ENCODE peak calls at places on chromosome 14, in five cellular contexts. One of them, this sample, is unnamed.

GRCh38 chr14:81402123-81402495 is 2.0 kb upstream of the STON2 start:
- DNase-seq in astrocyte: peak; percentile 74
- DNase-seq in stimulated activated CD8-positive, alpha-beta memory T cell treated with anti-CD3 and anti-CD28 coated beads, Interleukin-12 subunit alpha, Interleukin-12 subunit beta, amount 100 ng/mL, for 1 hour: no peak
- DNase-seq in naive thymus-derived CD4-positive, alpha-beta T cell: no peak
- DNase-seq in GM20000: no peak
- DNase-seq in this sample: no peak

GRCh38 chr14:100540926-100541620 is 46.1 kb downstream of the BEGAIN start:
- DNase-seq in astrocyte: no peak
- DNase-seq in stimulated activated CD8-positive, alpha-beta memory T cell treated with anti-CD3 and anti-CD28 coated beads, Interleukin-12 subunit alpha, Interleukin-12 subunit beta, amount 100 ng/mL, for 1 hour: no peak
- DNase-seq in naive thymus-derived CD4-positive, alpha-beta T cell: no peak
- DNase-seq in GM20000: no peak
- DNase-seq in this sample: no peak

GRCh38 chr14:99465288-99465687 is 15.4 kb downstream of the SETD3 start:
- DNase-seq in astrocyte: no peak
- DNase-seq in stimulated activated CD8-positive, alpha-beta memory T cell treated with anti-CD3 and anti-CD28 coated beads, Interleukin-12 subunit alpha, Interleukin-12 subunit beta, amount 100 ng/mL, for 1 hour: no peak
- DNase-seq in naive thymus-derived CD4-positive, alpha-beta T cell: no peak
- DNase-seq in GM20000: no peak
- DNase-seq in this sample: no peak

GRCh38 chr14:22871962-22872832 is 657 bp downstream of the LRP10 start:
- DNase-seq in astrocyte: peak; percentile 78
- DNase-seq in stimulated activated CD8-positive, alpha-beta memory T cell treated with anti-CD3 and anti-CD28 coated beads, Interleukin-12 subunit alpha, Interleukin-12 subunit beta, amount 100 ng/mL, for 1 hour: peak; percentile 62
- DNase-seq in naive thymus-derived CD4-positive, alpha-beta T cell: peak; percentile 56
- DNase-seq in GM20000: peak; percentile 85
- DNase-seq in this sample: peak; percentile 78

GRCh38 chr14:99479903-99480855 is 480 bp downstream of the SETD3 start:
- DNase-seq in astrocyte: peak; percentile 65
- DNase-seq in stimulated activated CD8-positive, alpha-beta memory T cell treated with anti-CD3 and anti-CD28 coated beads, Interleukin-12 subunit alpha, Interleukin-12 subunit beta, amount 100 ng/mL, for 1 hour: no peak
- DNase-seq in naive thymus-derived CD4-positive, alpha-beta T cell: peak; percentile 29
- DNase-seq in GM20000: peak; percentile 43
- DNase-seq in this sample: peak; percentile 8

GRCh38 chr14:105258846-105259245 is 10.5 kb downstream of the BTBD6 start:
- DNase-seq in astrocyte: peak; percentile 26
- DNase-seq in stimulated activated CD8-positive, alpha-beta memory T cell treated with anti-CD3 and anti-CD28 coated beads, Interleukin-12 subunit alpha, Interleukin-12 subunit beta, amount 100 ng/mL, for 1 hour: no peak
- DNase-seq in naive thymus-derived CD4-positive, alpha-beta T cell: no peak
- DNase-seq in GM20000: no peak
- DNase-seq in this sample: no peak

GRCh38 chr14:22268875-22269274 is 320.1 kb downstream of the DAD1 start:
- DNase-seq in astrocyte: peak; percentile 54
- DNase-seq in stimulated activated CD8-positive, alpha-beta memory T cell treated with anti-CD3 and anti-CD28 coated beads, Interleukin-12 subunit alpha, Interleukin-12 subunit beta, amount 100 ng/mL, for 1 hour: no peak
- DNase-seq in naive thymus-derived CD4-positive, alpha-beta T cell: no peak
- DNase-seq in GM20000: no peak
- DNase-seq in this sample: no peak

GRCh38 chr14:80944861-80945617 is 3.5 kb upstream of the CEP128 start:
- DNase-seq in astrocyte: no peak
- DNase-seq in stimulated activated CD8-positive, alpha-beta memory T cell treated with anti-CD3 and anti-CD28 coated beads, Interleukin-12 subunit alpha, Interleukin-12 subunit beta, amount 100 ng/mL, for 1 hour: no peak
- DNase-seq in naive thymus-derived CD4-positive, alpha-beta T cell: no peak
- DNase-seq in GM20000: no peak
- DNase-seq in this sample: no peak

GRCh38 chr14:65361920-65362319 is 50.6 kb upstream of the FUT8 start:
- DNase-seq in astrocyte: peak; percentile 76
- DNase-seq in stimulated activated CD8-positive, alpha-beta memory T cell treated with anti-CD3 and anti-CD28 coated beads, Interleukin-12 subunit alpha, Interleukin-12 subunit beta, amount 100 ng/mL, for 1 hour: no peak
- DNase-seq in naive thymus-derived CD4-positive, alpha-beta T cell: no peak
- DNase-seq in GM20000: no peak
- DNase-seq in this sample: no peak

GRCh38 chr14:69606258-69606657 is 5.1 kb upstream of the SUSD6 start:
- DNase-seq in astrocyte: no peak
- DNase-seq in stimulated activated CD8-positive, alpha-beta memory T cell treated with anti-CD3 and anti-CD28 coated beads, Interleukin-12 subunit alpha, Interleukin-12 subunit beta, amount 100 ng/mL, for 1 hour: no peak
- DNase-seq in naive thymus-derived CD4-positive, alpha-beta T cell: no peak
- DNase-seq in GM20000: no peak
- DNase-seq in this sample: no peak

GRCh38 chr14:99518441-99519346 is 37.5 kb downstream of the CCNK start:
- DNase-seq in astrocyte: no peak
- DNase-seq in stimulated activated CD8-positive, alpha-beta memory T cell treated with anti-CD3 and anti-CD28 coated beads, Interleukin-12 subunit alpha, Interleukin-12 subunit beta, amount 100 ng/mL, for 1 hour: peak; percentile 71
- DNase-seq in naive thymus-derived CD4-positive, alpha-beta T cell: peak; percentile 83
- DNase-seq in GM20000: peak; percentile 89
- DNase-seq in this sample: peak; percentile 41

GRCh38 chr14:51554953-51555352 is 96.8 kb upstream of the FRMD6 start:
- DNase-seq in astrocyte: no peak
- DNase-seq in stimulated activated CD8-positive, alpha-beta memory T cell treated with anti-CD3 and anti-CD28 coated beads, Interleukin-12 subunit alpha, Interleukin-12 subunit beta, amount 100 ng/mL, for 1 hour: no peak
- DNase-seq in naive thymus-derived CD4-positive, alpha-beta T cell: no peak
- DNase-seq in GM20000: peak; percentile 21
- DNase-seq in this sample: no peak

GRCh38 chr14:20820063-20820904 is 17.6 kb upstream of the RNASE1 start:
- DNase-seq in astrocyte: no peak
- DNase-seq in stimulated activated CD8-positive, alpha-beta memory T cell treated with anti-CD3 and anti-CD28 coated beads, Interleukin-12 subunit alpha, Interleukin-12 subunit beta, amount 100 ng/mL, for 1 hour: no peak
- DNase-seq in naive thymus-derived CD4-positive, alpha-beta T cell: no peak
- DNase-seq in GM20000: no peak
- DNase-seq in this sample: no peak

GRCh38 chr14:105899657-105900397 is 373.4 kb downstream of the TMEM121 start:
- DNase-seq in astrocyte: no peak
- DNase-seq in stimulated activated CD8-positive, alpha-beta memory T cell treated with anti-CD3 and anti-CD28 coated beads, Interleukin-12 subunit alpha, Interleukin-12 subunit beta, amount 100 ng/mL, for 1 hour: no peak
- DNase-seq in naive thymus-derived CD4-positive, alpha-beta T cell: no peak
- DNase-seq in GM20000: no peak
- DNase-seq in this sample: no peak

GRCh38 chr14:77407158-77407557 is 16.2 kb downstream of the NOXRED1 start:
- DNase-seq in astrocyte: no peak
- DNase-seq in stimulated activated CD8-positive, alpha-beta memory T cell treated with anti-CD3 and anti-CD28 coated beads, Interleukin-12 subunit alpha, Interleukin-12 subunit beta, amount 100 ng/mL, for 1 hour: no peak
- DNase-seq in naive thymus-derived CD4-positive, alpha-beta T cell: no peak
- DNase-seq in GM20000: no peak
- DNase-seq in this sample: peak; percentile 74

GRCh38 chr14:93019970-93020369 is 95.8 kb downstream of the ITPK1 start:
- DNase-seq in astrocyte: no peak
- DNase-seq in stimulated activated CD8-positive, alpha-beta memory T cell treated with anti-CD3 and anti-CD28 coated beads, Interleukin-12 subunit alpha, Interleukin-12 subunit beta, amount 100 ng/mL, for 1 hour: no peak
- DNase-seq in naive thymus-derived CD4-positive, alpha-beta T cell: no peak
- DNase-seq in GM20000: no peak
- DNase-seq in this sample: no peak

GRCh38 chr14:97177635-97178034 is 380.5 kb downstream of the VRK1 start:
- DNase-seq in astrocyte: no peak
- DNase-seq in stimulated activated CD8-positive, alpha-beta memory T cell treated with anti-CD3 and anti-CD28 coated beads, Interleukin-12 subunit alpha, Interleukin-12 subunit beta, amount 100 ng/mL, for 1 hour: no peak
- DNase-seq in naive thymus-derived CD4-positive, alpha-beta T cell: no peak
- DNase-seq in GM20000: no peak
- DNase-seq in this sample: no peak

GRCh38 chr14:56422703-56423213 is 156.8 kb upstream of the TMEM260 start:
- DNase-seq in astrocyte: peak; percentile 67
- DNase-seq in stimulated activated CD8-positive, alpha-beta memory T cell treated with anti-CD3 and anti-CD28 coated beads, Interleukin-12 subunit alpha, Interleukin-12 subunit beta, amount 100 ng/mL, for 1 hour: no peak
- DNase-seq in naive thymus-derived CD4-positive, alpha-beta T cell: no peak
- DNase-seq in GM20000: peak; percentile 39
- DNase-seq in this sample: no peak

GRCh38 chr14:103427485-103428443 is 42.5 kb downstream of the MARK3 start:
- DNase-seq in astrocyte: peak; percentile 91
- DNase-seq in stimulated activated CD8-positive, alpha-beta memory T cell treated with anti-CD3 and anti-CD28 coated beads, Interleukin-12 subunit alpha, Interleukin-12 subunit beta, amount 100 ng/mL, for 1 hour: no peak
- DNase-seq in naive thymus-derived CD4-positive, alpha-beta T cell: no peak
- DNase-seq in GM20000: no peak
- DNase-seq in this sample: peak; percentile 62

GRCh38 chr14:77204457-77204796 is 22.8 kb downstream of the TMEM63C start:
- DNase-seq in astrocyte: no peak
- DNase-seq in stimulated activated CD8-positive, alpha-beta memory T cell treated with anti-CD3 and anti-CD28 coated beads, Interleukin-12 subunit alpha, Interleukin-12 subunit beta, amount 100 ng/mL, for 1 hour: no peak
- DNase-seq in naive thymus-derived CD4-positive, alpha-beta T cell: no peak
- DNase-seq in GM20000: no peak
- DNase-seq in this sample: no peak

GRCh38 chr14:75175677-75176141 is 703 bp downstream of the TMED10 start:
- DNase-seq in astrocyte: no peak
- DNase-seq in stimulated activated CD8-positive, alpha-beta memory T cell treated with anti-CD3 and anti-CD28 coated beads, Interleukin-12 subunit alpha, Interleukin-12 subunit beta, amount 100 ng/mL, for 1 hour: no peak
- DNase-seq in naive thymus-derived CD4-positive, alpha-beta T cell: no peak
- DNase-seq in GM20000: no peak
- DNase-seq in this sample: no peak

GRCh38 chr14:95733212-95733611 is 19.3 kb upstream of the TCL1A start:
- DNase-seq in astrocyte: no peak
- DNase-seq in stimulated activated CD8-positive, alpha-beta memory T cell treated with anti-CD3 and anti-CD28 coated beads, Interleukin-12 subunit alpha, Interleukin-12 subunit beta, amount 100 ng/mL, for 1 hour: no peak
- DNase-seq in naive thymus-derived CD4-positive, alpha-beta T cell: no peak
- DNase-seq in GM20000: no peak
- DNase-seq in this sample: no peak

GRCh38 chr14:73273799-73274198 is 36.5 kb downstream of the PAPLN start:
- DNase-seq in astrocyte: no peak
- DNase-seq in stimulated activated CD8-positive, alpha-beta memory T cell treated with anti-CD3 and anti-CD28 coated beads, Interleukin-12 subunit alpha, Interleukin-12 subunit beta, amount 100 ng/mL, for 1 hour: no peak
- DNase-seq in naive thymus-derived CD4-positive, alpha-beta T cell: no peak
- DNase-seq in GM20000: no peak
- DNase-seq in this sample: no peak

GRCh38 chr14:100158566-100159106 is 809 bp downstream of the DEGS2 start:
- DNase-seq in astrocyte: no peak
- DNase-seq in stimulated activated CD8-positive, alpha-beta memory T cell treated with anti-CD3 and anti-CD28 coated beads, Interleukin-12 subunit alpha, Interleukin-12 subunit beta, amount 100 ng/mL, for 1 hour: no peak
- DNase-seq in naive thymus-derived CD4-positive, alpha-beta T cell: no peak
- DNase-seq in GM20000: no peak
- DNase-seq in this sample: no peak

GRCh38 chr14:80164991-80165390 is 46.3 kb downstream of the DIO2 start:
- DNase-seq in astrocyte: peak; percentile 66
- DNase-seq in stimulated activated CD8-positive, alpha-beta memory T cell treated with anti-CD3 and anti-CD28 coated beads, Interleukin-12 subunit alpha, Interleukin-12 subunit beta, amount 100 ng/mL, for 1 hour: no peak
- DNase-seq in naive thymus-derived CD4-positive, alpha-beta T cell: no peak
- DNase-seq in GM20000: no peak
- DNase-seq in this sample: no peak

GRCh38 chr14:92954933-92955332 is 32.0 kb downstream of the CHGA start:
- DNase-seq in astrocyte: no peak
- DNase-seq in stimulated activated CD8-positive, alpha-beta memory T cell treated with anti-CD3 and anti-CD28 coated beads, Interleukin-12 subunit alpha, Interleukin-12 subunit beta, amount 100 ng/mL, for 1 hour: no peak
- DNase-seq in naive thymus-derived CD4-positive, alpha-beta T cell: no peak
- DNase-seq in GM20000: no peak
- DNase-seq in this sample: no peak

GRCh38 chr14:35380794-35381193 is 23.8 kb downstream of the NFKBIA start:
- DNase-seq in astrocyte: no peak
- DNase-seq in stimulated activated CD8-positive, alpha-beta memory T cell treated with anti-CD3 and anti-CD28 coated beads, Interleukin-12 subunit alpha, Interleukin-12 subunit beta, amount 100 ng/mL, for 1 hour: no peak
- DNase-seq in naive thymus-derived CD4-positive, alpha-beta T cell: no peak
- DNase-seq in GM20000: no peak
- DNase-seq in this sample: no peak

GRCh38 chr14:105647784-105648608 is 121.6 kb downstream of the TMEM121 start:
- DNase-seq in astrocyte: no peak
- DNase-seq in stimulated activated CD8-positive, alpha-beta memory T cell treated with anti-CD3 and anti-CD28 coated beads, Interleukin-12 subunit alpha, Interleukin-12 subunit beta, amount 100 ng/mL, for 1 hour: no peak
- DNase-seq in naive thymus-derived CD4-positive, alpha-beta T cell: no peak
- DNase-seq in GM20000: no peak
- DNase-seq in this sample: no peak

GRCh38 chr14:35695647-35696046 is 113.4 kb downstream of the RALGAPA1 start:
- DNase-seq in astrocyte: peak; percentile 33
- DNase-seq in stimulated activated CD8-positive, alpha-beta memory T cell treated with anti-CD3 and anti-CD28 coated beads, Interleukin-12 subunit alpha, Interleukin-12 subunit beta, amount 100 ng/mL, for 1 hour: no peak
- DNase-seq in naive thymus-derived CD4-positive, alpha-beta T cell: no peak
- DNase-seq in GM20000: no peak
- DNase-seq in this sample: no peak

GRCh38 chr14:95339301-95339865 is 19.7 kb upstream of the CLMN start:
- DNase-seq in astrocyte: no peak
- DNase-seq in stimulated activated CD8-positive, alpha-beta memory T cell treated with anti-CD3 and anti-CD28 coated beads, Interleukin-12 subunit alpha, Interleukin-12 subunit beta, amount 100 ng/mL, for 1 hour: no peak
- DNase-seq in naive thymus-derived CD4-positive, alpha-beta T cell: no peak
- DNase-seq in GM20000: no peak
- DNase-seq in this sample: no peak

GRCh38 chr14:79062226-79062625 is 892.1 kb downstream of the NRXN3 start:
- DNase-seq in astrocyte: no peak
- DNase-seq in stimulated activated CD8-positive, alpha-beta memory T cell treated with anti-CD3 and anti-CD28 coated beads, Interleukin-12 subunit alpha, Interleukin-12 subunit beta, amount 100 ng/mL, for 1 hour: no peak
- DNase-seq in naive thymus-derived CD4-positive, alpha-beta T cell: no peak
- DNase-seq in GM20000: no peak
- DNase-seq in this sample: no peak